ENCODE peak calls at places on chromosomes 1 and 21, in four cellular contexts. S is K562, Y is endothelial cell of umbilical vein, F is GM12878. Z is an unnamed sample.

GRCh38 chr1:10528066-10529014 is 53.6 kb downstream of the PEX14 start:
- DNase-seq in Y (peak; percentile 75), S (no peak), F (no peak), Z (peak; percentile 93)

GRCh38 chr1:98019747-98020146 is 98.9 kb upstream of the DPYD start:
- DNase-seq in S (no peak), F (no peak), Y (no peak), Z (peak; percentile 70)

GRCh38 chr1:33657833-33658232 is 185.4 kb downstream of the ZSCAN20 start:
- DNase-seq in F (no peak), Y (no peak), S (no peak), Z (no peak)

GRCh38 chr21:29130234-29130993 is at the start of gene MAP3K7CL:
- DNase-seq in F (no peak), Y (no peak), S (no peak), Z (peak; percentile 100)

GRCh38 chr1:81801032-81801833 is 499 bp downstream of the ADGRL2 start:
- DNase-seq in S (no peak), Y (peak; percentile 91), F (no peak), Z (peak; percentile 88)

GRCh38 chr21:45699251-45699942 is 55.9 kb downstream of the PCBP3 start:
- DNase-seq in F (peak; percentile 11), Y (no peak), S (no peak), Z (no peak)

GRCh38 chr1:182515556-182515955 is 65.6 kb downstream of the RGSL1 start:
- DNase-seq in Y (no peak), S (no peak), F (no peak), Z (no peak)

GRCh38 chr1:172835834-172836233 is 176.9 kb downstream of the FASLG start:
- DNase-seq in S (no peak), F (no peak), Y (no peak), Z (no peak)

GRCh38 chr1:111420377-111420776 is 7.2 kb downstream of the OVGP1 start:
- DNase-seq in S (no peak), Y (no peak), F (no peak), Z (no peak)

GRCh38 chr1:177334276-177334675 is 163.5 kb downstream of the BRINP2 start:
- DNase-seq in Y (no peak), F (no peak), S (no peak), Z (no peak)

GRCh38 chr1:16628361-16629111 is 15.2 kb upstream of the NBPF1 start:
- DNase-seq in Y (no peak), S (peak; percentile 47), F (no peak), Z (no peak)

GRCh38 chr1:30684881-30685795 is 38.2 kb downstream of the MATN1 start:
- DNase-seq in F (no peak), S (peak; percentile 74), Y (no peak), Z (no peak)

GRCh38 chr1:59880735-59881134 is 45.8 kb downstream of the CYP2J2 start:
- DNase-seq in Y (peak; percentile 3), S (no peak), F (no peak), Z (no peak)
- TF ChIP-seq FOS in Y (no peak), S (no peak), F (no peak), Z (no peak)

GRCh38 chr1:228050571-228051181 is 31.8 kb upstream of the ARF1 start:
- DNase-seq in F (no peak), S (no peak), Y (no peak), Z (no peak)
- TF ChIP-seq FOS in F (no peak), S (no peak), Y (no peak), Z (no peak)

GRCh38 chr1:46256523-46256922 is 9.0 kb downstream of the RAD54L start:
- DNase-seq in Y (no peak), F (no peak), S (no peak), Z (no peak)
- TF ChIP-seq FOS in Y (no peak), F (no peak), S (no peak), Z (no peak)

GRCh38 chr21:32411366-32412161 is 942 bp upstream of the EVA1C start:
- DNase-seq in Y (peak; percentile 57), S (peak; percentile 61), F (no peak), Z (peak; percentile 38)

GRCh38 chr21:32413697-32414578 is 1.4 kb downstream of the EVA1C start:
- DNase-seq in Y (peak; percentile 68), F (no peak), S (no peak), Z (no peak)

GRCh38 chr21:32414579-32415358 is 2.3 kb downstream of the EVA1C start:
- DNase-seq in S (no peak), F (no peak), Y (peak; percentile 75), Z (peak; percentile 63)

GRCh38 chr21:32412162-32412997 is at the start of gene EVA1C:
- DNase-seq in S (peak; percentile 39), Y (peak; percentile 69), F (no peak), Z (peak; percentile 30)

DNA sequence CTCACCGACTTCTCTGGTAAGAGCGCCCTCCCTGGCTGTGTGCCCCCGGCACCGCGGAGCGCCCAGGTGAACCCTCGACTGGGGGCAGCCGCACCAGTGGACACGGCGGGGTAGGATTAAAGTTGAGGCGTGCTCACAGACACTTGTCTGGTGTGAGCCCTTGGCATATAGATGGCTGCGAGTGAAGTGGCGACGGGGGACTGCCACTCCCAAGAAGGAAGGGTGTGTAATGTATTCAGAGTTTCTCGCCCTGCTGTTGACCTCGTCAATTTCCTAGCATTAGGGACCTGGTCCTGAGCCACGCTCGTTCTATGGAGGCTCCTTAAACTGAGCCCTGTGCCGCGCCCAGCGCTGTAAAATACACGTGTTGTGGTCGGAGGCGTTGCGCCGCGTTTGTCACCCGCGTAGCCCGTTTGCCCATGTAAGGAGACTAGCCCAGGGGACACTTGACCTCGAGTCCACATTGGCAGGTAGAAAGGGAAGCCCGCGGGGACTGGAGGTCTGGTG is 545 bp downstream of the EVA1C start:
- DNase-seq in S (no peak), F (no peak), Y (peak; percentile 53), Z (no peak)
- TF ChIP-seq FOS in S (no peak), F (no peak), Y (no peak), Z (no peak)

DNA sequence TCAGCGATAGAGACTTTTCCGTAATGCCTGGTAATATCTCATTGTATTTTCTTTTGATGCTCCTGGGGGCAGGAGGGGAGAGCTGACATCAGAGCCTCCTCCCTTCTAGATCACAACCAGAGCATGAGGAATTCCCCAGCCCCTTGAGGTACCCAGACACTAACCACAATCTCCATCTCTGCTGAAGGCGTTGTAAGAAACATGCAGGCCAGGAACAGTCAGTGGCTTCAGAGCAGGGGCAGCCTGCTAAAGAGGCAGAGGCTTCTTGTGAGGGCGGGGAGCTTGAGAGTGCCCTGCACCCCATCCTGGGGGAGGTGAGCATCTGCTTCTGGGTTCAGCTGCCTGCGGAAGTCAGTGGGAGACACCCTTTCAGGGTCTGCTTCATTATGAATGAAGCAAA is 18.9 kb downstream of the MAPKAPK2 start:
- DNase-seq in Y (no peak), S (no peak), F (peak; percentile 60), Z (peak; percentile 49)
- TF ChIP-seq FOS in Y (no peak), S (no peak), F (no peak), Z (no peak)

Z was measured in IMR-90.